ENCODE peak calls at places on chromosomes 12 and 14, in nine cellular contexts. One of them, this sample, is unnamed.

GRCh38 chr14:67819563-67820411 is at the start of gene RAD51B:
- DNase-seq in nephron progenitor cell: peak; percentile 78
- DNase-seq in GM12865: peak; percentile 90
- DNase-seq in GM12878: peak; percentile 77
- DNase-seq in thoracic aorta: peak; percentile 59
- DNase-seq in CD8-positive, alpha-beta T cell: peak; percentile 83
- DNase-seq in GM06990: peak; percentile 86
- DNase-seq in tibial artery: peak; percentile 88
- DNase-seq in body of pancreas: peak; percentile 85
- DNase-seq in this sample: peak; percentile 92

GRCh38 chr14:55532645-55533309 is 47.2 kb upstream of the KTN1 start:
- DNase-seq in GM12865: no peak
- DNase-seq in tibial artery: no peak
- DNase-seq in GM12878: no peak
- DNase-seq in thoracic aorta: no peak
- DNase-seq in nephron progenitor cell: no peak
- DNase-seq in body of pancreas: no peak
- DNase-seq in CD8-positive, alpha-beta T cell: no peak
- DNase-seq in GM06990: no peak
- DNase-seq in this sample: no peak

GRCh38 chr12:61251076-61251475 is 1009.1 kb upstream of the USP15 start:
- DNase-seq in body of pancreas: no peak
- DNase-seq in nephron progenitor cell: no peak
- DNase-seq in CD8-positive, alpha-beta T cell: no peak
- DNase-seq in GM12878: no peak
- DNase-seq in tibial artery: no peak
- DNase-seq in thoracic aorta: no peak
- DNase-seq in GM06990: no peak
- DNase-seq in GM12865: no peak
- DNase-seq in this sample: no peak

GRCh38 chr12:86719381-86719780 is 463.2 kb upstream of the MGAT4C start:
- DNase-seq in nephron progenitor cell: no peak
- DNase-seq in GM06990: no peak
- DNase-seq in tibial artery: no peak
- DNase-seq in thoracic aorta: no peak
- DNase-seq in GM12878: no peak
- DNase-seq in GM12865: no peak
- DNase-seq in body of pancreas: no peak
- DNase-seq in CD8-positive, alpha-beta T cell: no peak
- DNase-seq in this sample: no peak

GRCh38 chr12:79891506-79892162 is 43.3 kb downstream of the PPP1R12A start:
- DNase-seq in thoracic aorta: no peak
- DNase-seq in CD8-positive, alpha-beta T cell: no peak
- DNase-seq in GM12865: no peak
- DNase-seq in GM12878: no peak
- DNase-seq in tibial artery: no peak
- DNase-seq in nephron progenitor cell: no peak
- DNase-seq in GM06990: no peak
- DNase-seq in body of pancreas: no peak
- DNase-seq in this sample: no peak

GRCh38 chr14:54881235-54881760 is 21.3 kb downstream of the GCH1 start:
- DNase-seq in nephron progenitor cell: no peak
- DNase-seq in GM12865: peak; percentile 80
- DNase-seq in GM06990: peak; percentile 67
- DNase-seq in GM12878: peak; percentile 87
- DNase-seq in thoracic aorta: no peak
- DNase-seq in body of pancreas: no peak
- DNase-seq in CD8-positive, alpha-beta T cell: peak; percentile 29
- DNase-seq in tibial artery: no peak
- DNase-seq in this sample: no peak

GRCh38 chr12:99271071-99271470 is 376.5 kb upstream of the GARIN6 start:
- DNase-seq in nephron progenitor cell: no peak
- DNase-seq in tibial artery: no peak
- DNase-seq in body of pancreas: no peak
- DNase-seq in GM06990: no peak
- DNase-seq in GM12865: no peak
- DNase-seq in thoracic aorta: no peak
- DNase-seq in GM12878: no peak
- DNase-seq in CD8-positive, alpha-beta T cell: no peak
- DNase-seq in this sample: no peak

GRCh38 chr12:112945515-112945914 is 7.2 kb downstream of the OAS3 start:
- DNase-seq in thoracic aorta: no peak
- DNase-seq in nephron progenitor cell: no peak
- DNase-seq in GM12865: no peak
- DNase-seq in GM12878: no peak
- DNase-seq in GM06990: no peak
- DNase-seq in tibial artery: no peak
- DNase-seq in CD8-positive, alpha-beta T cell: no peak
- DNase-seq in body of pancreas: no peak
- DNase-seq in this sample: no peak

GRCh38 chr12:96094201-96094600 is 58.8 kb upstream of the LTA4H start:
- DNase-seq in nephron progenitor cell: no peak
- DNase-seq in body of pancreas: no peak
- DNase-seq in GM12878: no peak
- DNase-seq in tibial artery: no peak
- DNase-seq in thoracic aorta: no peak
- DNase-seq in GM06990: no peak
- DNase-seq in GM12865: no peak
- DNase-seq in CD8-positive, alpha-beta T cell: no peak
- DNase-seq in this sample: no peak

GRCh38 chr14:104143521-104144452 is 5.4 kb downstream of the KIF26A start:
- DNase-seq in GM06990: no peak
- DNase-seq in GM12865: no peak
- DNase-seq in GM12878: no peak
- DNase-seq in CD8-positive, alpha-beta T cell: peak; percentile 18
- DNase-seq in nephron progenitor cell: peak; percentile 2
- DNase-seq in tibial artery: no peak
- DNase-seq in thoracic aorta: no peak
- DNase-seq in body of pancreas: peak; percentile 8
- DNase-seq in this sample: peak; percentile 60

GRCh38 chr12:68739891-68740290 is 6.1 kb upstream of the SLC35E3 start:
- DNase-seq in tibial artery: no peak
- DNase-seq in nephron progenitor cell: no peak
- DNase-seq in CD8-positive, alpha-beta T cell: no peak
- DNase-seq in GM12865: no peak
- DNase-seq in GM06990: no peak
- DNase-seq in body of pancreas: no peak
- DNase-seq in thoracic aorta: no peak
- DNase-seq in GM12878: no peak
- DNase-seq in this sample: no peak

GRCh38 chr12:64621257-64621942 is 11.1 kb downstream of the RASSF3 start:
- DNase-seq in CD8-positive, alpha-beta T cell: no peak
- DNase-seq in GM12878: peak; percentile 91
- DNase-seq in GM12865: peak; percentile 90
- DNase-seq in body of pancreas: no peak
- DNase-seq in tibial artery: no peak
- DNase-seq in thoracic aorta: no peak
- DNase-seq in nephron progenitor cell: no peak
- DNase-seq in GM06990: peak; percentile 62
- DNase-seq in this sample: no peak

GRCh38 chr12:64627781-64628180 is 17.5 kb downstream of the RASSF3 start:
- DNase-seq in GM06990: no peak
- DNase-seq in thoracic aorta: no peak
- DNase-seq in CD8-positive, alpha-beta T cell: no peak
- DNase-seq in GM12878: no peak
- DNase-seq in tibial artery: no peak
- DNase-seq in nephron progenitor cell: no peak
- DNase-seq in body of pancreas: no peak
- DNase-seq in GM12865: no peak
- DNase-seq in this sample: no peak

GRCh38 chr12:64624035-64624434 is 13.7 kb downstream of the RASSF3 start:
- DNase-seq in body of pancreas: no peak
- DNase-seq in tibial artery: no peak
- DNase-seq in CD8-positive, alpha-beta T cell: no peak
- DNase-seq in GM06990: no peak
- DNase-seq in GM12865: no peak
- DNase-seq in nephron progenitor cell: no peak
- DNase-seq in thoracic aorta: no peak
- DNase-seq in GM12878: no peak
- DNase-seq in this sample: no peak

GRCh38 chr12:64631197-64631596 is 20.9 kb downstream of the RASSF3 start:
- DNase-seq in GM06990: no peak
- DNase-seq in tibial artery: no peak
- DNase-seq in CD8-positive, alpha-beta T cell: no peak
- DNase-seq in GM12865: no peak
- DNase-seq in thoracic aorta: no peak
- DNase-seq in nephron progenitor cell: no peak
- DNase-seq in GM12878: no peak
- DNase-seq in body of pancreas: no peak
- DNase-seq in this sample: no peak

DNA sequence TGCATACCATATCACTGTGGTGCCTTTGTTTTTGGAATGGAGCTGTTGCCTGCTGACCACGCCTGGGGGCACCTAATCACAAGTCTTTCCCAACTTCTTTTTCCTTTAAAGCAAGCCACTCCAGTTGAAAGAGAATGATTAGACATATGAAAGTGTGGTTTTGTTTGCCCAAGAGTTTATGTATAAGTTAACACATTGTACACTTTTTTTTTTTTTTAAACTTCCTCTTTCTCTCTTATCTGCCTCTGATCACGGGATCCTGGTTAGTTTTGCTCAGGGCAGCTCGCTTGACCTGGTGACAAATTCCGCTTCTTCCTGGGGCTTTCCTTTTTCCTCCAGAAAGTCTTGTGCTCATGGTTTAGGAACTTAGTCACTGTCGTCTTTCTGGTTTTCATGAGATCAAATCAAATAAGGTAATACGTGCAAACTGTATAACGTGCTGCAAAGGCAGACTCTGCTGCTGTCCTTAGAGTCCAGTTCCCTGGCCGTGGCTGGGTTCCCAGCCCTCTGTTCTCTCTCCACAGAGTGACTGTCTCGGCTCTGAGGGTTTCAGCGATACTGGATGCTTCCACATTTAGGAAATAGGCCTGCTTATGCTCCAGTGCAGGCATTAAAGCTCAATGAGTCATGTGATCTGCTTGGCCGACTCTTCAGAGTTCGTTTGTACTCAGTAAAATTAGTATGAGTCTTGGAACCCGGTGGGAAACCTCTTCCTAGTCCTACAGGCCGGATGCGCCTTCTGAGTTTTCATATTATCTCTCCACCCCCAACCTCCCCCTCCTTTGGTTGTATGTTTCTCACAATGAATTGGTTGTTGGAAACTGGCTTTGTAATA is 15.2 kb downstream of the RASSF3 start:
- DNase-seq in body of pancreas: peak; percentile 41
- DNase-seq in CD8-positive, alpha-beta T cell: peak; percentile 27
- DNase-seq in nephron progenitor cell: no peak
- DNase-seq in tibial artery: peak; percentile 79
- DNase-seq in GM12878: peak; percentile 78
- DNase-seq in GM06990: peak; percentile 70
- DNase-seq in thoracic aorta: peak; percentile 58
- DNase-seq in GM12865: peak; percentile 81
- DNase-seq in this sample: peak; percentile 93
- TF ChIP-seq CTCF in body of pancreas: no peak
- TF ChIP-seq CTCF in CD8-positive, alpha-beta T cell: no peak
- TF ChIP-seq CTCF in nephron progenitor cell: no peak
- TF ChIP-seq CTCF in tibial artery: no peak
- TF ChIP-seq CTCF in GM12878: no peak
- TF ChIP-seq CTCF in GM06990: no peak
- TF ChIP-seq CTCF in thoracic aorta: no peak
- TF ChIP-seq CTCF in GM12865: no peak
- TF ChIP-seq CTCF in this sample: no peak

GRCh38 chr12:67524861-67525499 is 123.6 kb upstream of the DYRK2 start:
- DNase-seq in body of pancreas: no peak
- DNase-seq in GM06990: no peak
- DNase-seq in nephron progenitor cell: no peak
- DNase-seq in thoracic aorta: no peak
- DNase-seq in tibial artery: no peak
- DNase-seq in GM12865: peak; percentile 5
- DNase-seq in GM12878: no peak
- DNase-seq in CD8-positive, alpha-beta T cell: no peak
- DNase-seq in this sample: no peak
- TF ChIP-seq CTCF in body of pancreas: no peak
- TF ChIP-seq CTCF in GM06990: no peak
- TF ChIP-seq CTCF in nephron progenitor cell: no peak
- TF ChIP-seq CTCF in thoracic aorta: no peak
- TF ChIP-seq CTCF in tibial artery: no peak
- TF ChIP-seq CTCF in GM12865: no peak
- TF ChIP-seq CTCF in GM12878: no peak
- TF ChIP-seq CTCF in CD8-positive, alpha-beta T cell: no peak
- TF ChIP-seq CTCF in this sample: no peak

DNA sequence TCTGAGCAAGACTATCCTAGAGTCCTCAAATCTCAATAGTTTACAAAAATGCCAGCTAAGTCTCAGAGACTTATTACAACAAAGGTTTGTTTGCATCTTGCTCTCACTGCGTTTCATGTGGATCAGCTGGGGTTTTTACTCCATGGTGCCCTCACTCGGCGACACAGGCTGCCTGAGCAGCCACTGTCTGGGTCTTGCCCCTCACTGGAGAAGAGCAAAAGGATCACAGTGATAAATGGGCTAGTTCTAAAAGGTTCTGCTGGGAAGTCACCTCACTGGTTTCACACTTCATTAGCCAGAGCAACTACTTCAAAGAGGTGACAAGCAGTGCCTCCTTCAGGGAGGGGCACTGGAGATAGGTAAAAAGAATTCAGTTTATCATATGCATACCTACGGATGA is 392.0 kb downstream of the RPL10L start:
- DNase-seq in tibial artery: no peak
- DNase-seq in nephron progenitor cell: peak; percentile 35
- DNase-seq in GM06990: no peak
- DNase-seq in GM12865: peak; percentile 10
- DNase-seq in GM12878: no peak
- DNase-seq in body of pancreas: no peak
- DNase-seq in CD8-positive, alpha-beta T cell: no peak
- DNase-seq in thoracic aorta: no peak
- DNase-seq in this sample: no peak
- TF ChIP-seq CTCF in tibial artery: no peak
- TF ChIP-seq CTCF in nephron progenitor cell: peak; percentile 11
- TF ChIP-seq CTCF in GM06990: peak; percentile 52
- TF ChIP-seq CTCF in GM12865: no peak
- TF ChIP-seq CTCF in GM12878: no peak
- TF ChIP-seq CTCF in body of pancreas: no peak
- TF ChIP-seq CTCF in CD8-positive, alpha-beta T cell: no peak
- TF ChIP-seq CTCF in thoracic aorta: no peak
- TF ChIP-seq CTCF in this sample: no peak

GRCh38 chr12:56041579-56042429 is at the start of gene RPS26:
- DNase-seq in body of pancreas: peak; percentile 96
- DNase-seq in GM06990: peak; percentile 92
- DNase-seq in CD8-positive, alpha-beta T cell: peak; percentile 98
- DNase-seq in thoracic aorta: peak; percentile 93
- DNase-seq in tibial artery: peak; percentile 97
- DNase-seq in GM12878: peak; percentile 98
- DNase-seq in GM12865: peak; percentile 100
- DNase-seq in nephron progenitor cell: peak; percentile 87
- DNase-seq in this sample: peak; percentile 98
- TF ChIP-seq CTCF in body of pancreas: peak; percentile 43
- TF ChIP-seq CTCF in GM06990: peak; percentile 69
- TF ChIP-seq CTCF in CD8-positive, alpha-beta T cell: peak; percentile 48
- TF ChIP-seq CTCF in thoracic aorta: peak; percentile 29
- TF ChIP-seq CTCF in tibial artery: peak; percentile 46
- TF ChIP-seq CTCF in GM12878: peak; percentile 64
- TF ChIP-seq CTCF in GM12865: peak; percentile 56
- TF ChIP-seq CTCF in nephron progenitor cell: peak; percentile 38
- TF ChIP-seq CTCF in this sample: no peak

DNA sequence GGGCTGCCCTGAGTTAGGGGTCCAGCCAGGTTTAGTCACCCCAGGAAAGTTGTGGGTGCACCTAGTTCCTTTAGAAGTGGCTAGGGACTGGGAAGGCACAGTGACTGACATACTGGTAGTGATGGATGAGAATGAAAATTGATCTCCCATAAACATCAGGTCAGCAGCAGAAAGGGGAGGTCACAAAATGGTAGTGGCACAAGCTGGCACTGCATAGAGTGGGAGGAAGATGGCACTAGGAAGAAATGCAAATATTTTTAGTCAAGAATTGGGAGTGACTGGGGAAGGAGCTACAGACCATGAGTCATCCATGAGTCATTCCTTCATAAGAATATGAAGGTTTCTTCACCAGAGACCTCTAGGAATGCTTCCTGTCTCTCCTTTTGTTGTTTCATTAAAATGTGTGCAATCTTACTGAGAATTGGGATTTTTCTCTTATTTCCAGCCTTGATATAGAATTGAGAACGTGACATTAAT is 198.3 kb upstream of the AMIGO2 start:
- DNase-seq in GM12865: no peak
- DNase-seq in body of pancreas: no peak
- DNase-seq in nephron progenitor cell: no peak
- DNase-seq in GM06990: no peak
- DNase-seq in GM12878: no peak
- DNase-seq in CD8-positive, alpha-beta T cell: no peak
- DNase-seq in tibial artery: no peak
- DNase-seq in thoracic aorta: no peak
- DNase-seq in this sample: no peak
- TF ChIP-seq CTCF in GM12865: no peak
- TF ChIP-seq CTCF in body of pancreas: no peak
- TF ChIP-seq CTCF in nephron progenitor cell: no peak
- TF ChIP-seq CTCF in GM06990: no peak
- TF ChIP-seq CTCF in GM12878: no peak
- TF ChIP-seq CTCF in CD8-positive, alpha-beta T cell: no peak
- TF ChIP-seq CTCF in tibial artery: no peak
- TF ChIP-seq CTCF in thoracic aorta: no peak
- TF ChIP-seq CTCF in this sample: no peak